ENCODE peak calls at places on chromosomes 2 and 18, in four cellular contexts. I, Y, A and Q are unnamed samples.

GRCh38 chr18:41767960-41768359 is 187.1 kb upstream of the PIK3C3 start:
- DNase-seq in Y (no peak), I (peak; percentile 63), A (no peak), Q (no peak)

GRCh38 chr2:126838718-126838985 is 60.0 kb upstream of the TEX51 start:
- DNase-seq in I (peak; percentile 46), Y (no peak), A (no peak), Q (no peak)

GRCh38 chr18:26710460-26711096 is 154.9 kb downstream of the AQP4 start:
- DNase-seq in I (peak; percentile 58), Y (no peak), A (peak; percentile 26), Q (no peak)

GRCh38 chr18:80196528-80197320 is 50.6 kb downstream of the PARD6G start:
- DNase-seq in I (peak; percentile 67), A (no peak), Y (no peak), Q (peak; percentile 71)

GRCh38 chr2:120550274-120550673 is 185.4 kb upstream of the GLI2 start:
- DNase-seq in A (no peak), Y (no peak), I (no peak), Q (no peak)

GRCh38 chr18:1102848-1103247 is 198.2 kb downstream of the ADCYAP1 start:
- DNase-seq in Y (no peak), I (peak; percentile 42), A (no peak), Q (no peak)

GRCh38 chr2:159209341-159210306 is 76.9 kb downstream of the WDSUB1 start:
- DNase-seq in A (no peak), I (peak; percentile 32), Y (peak; percentile 61), Q (no peak)

GRCh38 chr2:172484253-172484652 is 56.9 kb downstream of the ITGA6 start:
- DNase-seq in Y (no peak), I (no peak), A (no peak), Q (peak; percentile 23)

GRCh38 chr2:54287532-54287931 is 31.5 kb upstream of the TSPYL6 start:
- DNase-seq in Y (no peak), I (no peak), A (no peak), Q (no peak)

GRCh38 chr2:10232096-10232815 is 70.4 kb upstream of the HPCAL1 start:
- DNase-seq in Y (peak; percentile 40), A (no peak), I (peak; percentile 36), Q (no peak)

GRCh38 chr2:228245601-228246000 is 64.1 kb upstream of the SPHKAP start:
- DNase-seq in A (no peak), I (no peak), Y (no peak), Q (no peak)

GRCh38 chr2:237556773-237557632 is 9.4 kb upstream of the PRLH start:
- DNase-seq in A (no peak), Y (no peak), I (no peak), Q (no peak)

GRCh38 chr2:30235859-30236535 is 4.7 kb downstream of the LBH start:
- DNase-seq in A (no peak), I (peak; percentile 5), Y (no peak), Q (no peak)